ENCODE peak calls at places on chromosomes 4 and X, in five cellular contexts. O is NCI-H82, T is cardiac fibroblast, K is RWPE1, M is substantia nigra. P is an unnamed sample.

GRCh38 chr4:47145630-47146029 is 114.3 kb downstream of the GABRB1 start:
- DNase-seq in O (no peak), T (peak), K (peak), M (no peak), P (no peak)

GRCh38 chr4:5224340-5224739 is 173.1 kb downstream of the STK32B start:
- DNase-seq in O (no peak), T (no peak), K (no peak), M (no peak), P (no peak)

GRCh38 chr4:124334119-124334518 is 378.4 kb downstream of the ANKRD50 start:
- DNase-seq in O (peak), T (peak), K (peak), M (no peak), P (no peak)

GRCh38 chr4:6231663-6232165 is 31.4 kb upstream of the JAKMIP1 start:
- DNase-seq in O (no peak), T (no peak), K (no peak), M (no peak), P (no peak)

GRCh38 chr4:173009129-173009823 is 159.3 kb upstream of the GALNT7 start:
- DNase-seq in O (no peak), T (peak), K (no peak), M (no peak), P (no peak)

GRCh38 chr4:168766537-168767316 is 243.3 kb downstream of the CBR4 start:
- DNase-seq in O (no peak), T (peak), K (no peak), M (no peak), P (no peak)

GRCh38 chr4:135368826-135369225 is 1167.2 kb upstream of the PABPC4L start:
- DNase-seq in O (no peak), T (peak), K (no peak), M (no peak), P (no peak)

GRCh38 chr4:99947190-99947578 is 766 bp upstream of the DNAJB14 start:
- DNase-seq in O (no peak), T (no peak), K (no peak), M (no peak), P (no peak)

GRCh38 chr4:106002979-106003378 is 107.7 kb downstream of the NPNT start:
- DNase-seq in O (no peak), T (no peak), K (no peak), M (no peak), P (no peak)

GRCh38 chrX:134622056-134622812 is 36.0 kb downstream of the PLAC1 start:
- DNase-seq in O (peak), T (peak), K (peak), M (no peak), P (no peak)

GRCh38 chr4:103802766-103803165 is 83.0 kb upstream of the TACR3 start:
- DNase-seq in O (peak), T (no peak), K (no peak), M (no peak), P (no peak)

GRCh38 chr4:51853027-51853682 is 10.2 kb downstream of the DCUN1D4 start:
- DNase-seq in O (peak), T (no peak), K (no peak), M (no peak), P (no peak)

GRCh38 chr4:8355864-8356565 is 84.5 kb downstream of the ACOX3 start:
- DNase-seq in O (no peak), T (peak), K (no peak), M (no peak), P (no peak)

GRCh38 chr4:70651864-70652506 is 14.3 kb downstream of the JCHAIN start:
- DNase-seq in O (peak), T (peak), K (peak), M (no peak), P (no peak)

GRCh38 chr4:8609406-8609805 is 16.8 kb downstream of the CPZ start:
- DNase-seq in O (no peak), T (no peak), K (no peak), M (no peak), P (no peak)

GRCh38 chrX:25968920-25969319 is 169.2 kb upstream of the MAGEB18 start:
- DNase-seq in O (peak), T (peak), K (no peak), M (no peak), P (no peak)